ENCODE peak calls at places on chromosomes 3 and 15, in four cellular contexts. S is dorsolateral prefrontal cortex, W is IMR-90, Q is thoracic aorta. B is an unnamed sample.

GRCh38 chr3:46928297-46928696 is 48.2 kb downstream of the CCDC12 start:
- DNase-seq in S (no peak), W (no peak), Q (no peak), B (no peak)

GRCh38 chr3:101066776-101067175 is 73.6 kb upstream of the ABI3BP start:
- DNase-seq in S (no peak), W (peak; percentile 50), Q (no peak), B (peak; percentile 66)

GRCh38 chr3:168272343-168272984 is 176.7 kb upstream of the GOLIM4 start:
- DNase-seq in S (no peak), W (peak; percentile 38), Q (no peak), B (peak; percentile 4)

GRCh38 chr15:39744334-39745103 is 38.1 kb downstream of the FSIP1 start:
- DNase-seq in S (no peak), W (no peak), Q (no peak), B (no peak)

GRCh38 chr3:186194451-186194811 is 85.5 kb upstream of the ETV5 start:
- DNase-seq in S (no peak), W (no peak), Q (no peak), B (no peak)

GRCh38 chr3:190064112-190064511 is 56.6 kb downstream of the P3H2 start:
- DNase-seq in S (no peak), W (peak; percentile 95), Q (no peak), B (peak; percentile 92)

GRCh38 chr3:134059680-134060560 is 30.2 kb upstream of the SLCO2A1 start:
- DNase-seq in S (peak; percentile 32), W (peak; percentile 19), Q (no peak), B (peak; percentile 49)

GRCh38 chr3:23686535-23686934 is 119.2 kb upstream of the UBE2E1 start:
- DNase-seq in S (no peak), W (no peak), Q (no peak), B (no peak)

GRCh38 chr15:60695713-60696522 is 217.0 kb upstream of the ICE2 start:
- DNase-seq in S (no peak), W (peak; percentile 71), Q (no peak), B (no peak)

GRCh38 chr15:61598655-61599054 is 369.6 kb upstream of the RORA start:
- DNase-seq in S (no peak), W (no peak), Q (no peak), B (no peak)

GRCh38 chr3:126415661-126416591 is 21.2 kb downstream of the CFAP100 start:
- DNase-seq in S (peak; percentile 20), W (no peak), Q (no peak), B (no peak)

GRCh38 chr3:133230191-133230590 is 169.7 kb upstream of the BFSP2 start:
- DNase-seq in S (no peak), W (no peak), Q (no peak), B (no peak)

GRCh38 chr15:99472416-99473145 is 93.2 kb upstream of the MEF2A start:
- DNase-seq in S (no peak), W (no peak), Q (no peak), B (no peak)

GRCh38 chr15:26201177-26201858 is 338.2 kb upstream of the ATP10A start:
- DNase-seq in S (no peak), W (no peak), Q (no peak), B (no peak)

GRCh38 chr3:186224211-186224610 is 115.3 kb upstream of the ETV5 start:
- DNase-seq in S (no peak), W (no peak), Q (no peak), B (no peak)

GRCh38 chr3:17038900-17039545 is 154.3 kb downstream of the PLCL2 start:
- DNase-seq in S (no peak), W (no peak), Q (no peak), B (no peak)

DNA sequence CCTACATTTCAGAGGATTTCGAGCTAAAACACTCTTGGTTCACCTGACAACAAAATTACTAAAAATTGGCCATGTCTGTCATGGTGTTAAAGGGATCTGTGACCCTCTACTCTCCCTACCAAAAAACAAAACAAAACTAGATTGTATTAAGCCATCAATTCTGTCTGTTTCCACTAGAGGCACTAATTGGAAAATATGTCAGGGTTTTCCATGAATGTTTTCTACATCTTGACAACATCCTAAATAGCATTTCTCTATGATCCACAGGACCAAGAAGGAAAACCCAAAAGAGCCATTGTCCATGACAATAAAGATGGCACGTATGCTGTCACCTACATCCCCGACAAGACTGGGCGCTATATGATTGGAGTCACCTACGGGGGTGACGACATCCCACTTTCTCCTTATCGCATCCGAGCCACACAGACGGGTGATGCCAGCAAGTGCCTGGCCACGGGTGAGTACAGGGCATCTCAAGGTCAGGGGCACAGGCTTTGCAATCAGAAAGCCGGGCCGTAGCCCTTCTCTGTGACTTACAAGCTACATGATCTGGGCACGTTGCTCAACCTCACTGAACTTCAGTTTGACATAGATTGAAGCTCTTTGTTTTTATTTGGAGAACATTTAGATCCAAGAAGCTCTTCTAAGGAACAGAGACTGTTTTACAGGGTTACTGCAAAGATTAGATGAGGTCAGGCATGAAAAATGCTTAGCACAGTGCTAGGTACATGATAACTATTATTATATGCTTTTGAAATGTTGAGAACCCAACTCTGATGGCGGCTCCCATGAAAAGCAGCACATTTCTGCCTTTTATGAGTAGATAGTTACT is 74.8 kb downstream of the DNASE1L3 start:
- DNase-seq in S (no peak), W (no peak), Q (no peak), B (peak; percentile 30)
- TF ChIP-seq CTCF in S (peak; percentile 18), W (peak; percentile 27), Q (peak; percentile 41), B (peak; percentile 52)

GRCh38 chr15:88315221-88315878 is 58.8 kb upstream of the NTRK3 start:
- DNase-seq in S (no peak), W (no peak), Q (no peak), B (no peak)

GRCh38 chr15:88303455-88303854 is 46.9 kb upstream of the NTRK3 start:
- DNase-seq in S (no peak), W (no peak), Q (no peak), B (no peak)

GRCh38 chr15:88312941-88313579 is 56.5 kb upstream of the NTRK3 start:
- DNase-seq in S (no peak), W (no peak), Q (no peak), B (no peak)

DNA sequence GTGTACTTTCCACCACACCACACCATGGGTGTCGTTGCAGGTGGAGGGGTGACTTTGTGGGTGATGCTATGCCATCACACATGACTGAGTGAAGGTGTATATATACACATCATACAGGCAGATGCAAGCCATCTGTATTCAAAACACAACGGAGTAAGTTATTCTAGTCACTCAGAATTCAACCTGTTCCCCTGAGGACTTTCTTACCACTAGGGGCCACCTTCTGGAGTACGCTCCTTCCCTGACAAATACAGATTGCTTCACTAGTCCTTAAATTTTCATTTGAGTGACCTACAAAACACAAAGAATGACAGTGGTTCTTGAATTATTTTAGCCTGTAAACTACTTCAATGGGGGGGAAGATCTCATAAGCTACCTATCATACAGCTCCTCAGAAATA is 52.8 kb upstream of the NTRK3 start:
- DNase-seq in S (no peak), W (no peak), Q (no peak), B (no peak)
- TF ChIP-seq CTCF in S (no peak), W (no peak), Q (no peak), B (no peak)

GRCh38 chr15:70210538-70210937 is 112.8 kb upstream of the TLE3 start:
- DNase-seq in S (no peak), W (no peak), Q (no peak), B (no peak)
- TF ChIP-seq CTCF in S (no peak), W (no peak), Q (no peak), B (peak; percentile 21)

GRCh38 chr15:80662756-80663553 is 32.2 kb upstream of the ABHD17C start:
- DNase-seq in S (no peak), W (no peak), Q (no peak), B (no peak)

GRCh38 chr15:80662129-80662528 is 33.0 kb upstream of the ABHD17C start:
- DNase-seq in S (no peak), W (no peak), Q (no peak), B (no peak)

GRCh38 chr15:80659375-80659774 is 35.7 kb upstream of the ABHD17C start:
- DNase-seq in S (no peak), W (no peak), Q (no peak), B (no peak)

GRCh38 chr15:80665151-80665550 is 30.0 kb upstream of the ABHD17C start:
- DNase-seq in S (no peak), W (no peak), Q (no peak), B (no peak)

GRCh38 chr15:80660114-80660513 is 35.0 kb upstream of the ABHD17C start:
- DNase-seq in S (no peak), W (peak; percentile 41), Q (no peak), B (no peak)
- TF ChIP-seq CTCF in S (peak; percentile 18), W (peak; percentile 40), Q (peak; percentile 19), B (no peak)

DNA sequence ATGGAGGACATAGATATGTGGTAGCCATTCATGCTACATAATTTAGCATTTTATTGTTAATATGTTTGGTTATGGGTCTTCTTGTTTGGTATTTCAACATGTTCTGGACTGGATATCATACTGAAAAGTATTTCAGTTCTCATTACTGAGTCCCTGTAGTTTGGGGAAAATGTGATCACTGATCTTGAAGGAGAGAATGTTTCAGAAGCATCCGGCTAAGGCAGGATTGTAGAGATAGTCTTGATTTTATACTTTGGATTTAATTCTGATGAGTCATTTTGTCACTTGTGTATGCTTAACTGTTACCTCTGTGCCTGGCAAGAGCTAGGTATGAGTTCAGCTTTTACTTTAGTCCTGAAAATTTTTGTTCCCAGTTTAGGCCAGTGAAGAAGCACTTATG is 7.1 kb downstream of the CHD2 start:
- DNase-seq in S (no peak), W (no peak), Q (no peak), B (no peak)
- TF ChIP-seq CTCF in S (no peak), W (no peak), Q (no peak), B (no peak)